ENCODE peak calls at places on chromosomes 13 and 19, in nine cellular contexts. Z is lower leg skin, S is Calu3, E is astrocyte of the spinal cord, U is upper lobe of right lung, G is osteocyte, F is PC-3, R is fibroblast of pulmonary artery, O is astrocyte. Q is an unnamed sample.

GRCh38 chr13:110853235-110853721 is 61.6 kb downstream of the ANKRD10 start:
- DNase-seq in Z (no peak), S (no peak), E (no peak), U (no peak), G (no peak), F (no peak), R (no peak), O (no peak), Q (no peak)

GRCh38 chr13:96817336-96817941 is 176.8 kb downstream of the OXGR1 start:
- DNase-seq in Z (no peak), S (no peak), E (peak), U (no peak), G (no peak), F (peak), R (peak), O (no peak), Q (no peak)

GRCh38 chr19:46030861-46031550 is 8.2 kb upstream of the PGLYRP1 start:
- DNase-seq in Z (peak), S (no peak), E (no peak), U (no peak), G (no peak), F (no peak), R (no peak), O (no peak), Q (no peak)

GRCh38 chr19:18895038-18895827 is 725 bp downstream of the CERS1 start:
- DNase-seq in Z (no peak), S (peak), E (peak), U (no peak), G (peak), F (peak), R (peak), O (no peak), Q (peak)

GRCh38 chr13:111902726-111903125 is 164.2 kb upstream of the SOX1 start:
- DNase-seq in Z (peak), S (no peak), E (no peak), U (no peak), G (peak), F (no peak), R (no peak), O (no peak), Q (no peak)

GRCh38 chr13:68358218-68358817 is 1128.2 kb upstream of the PCDH9 start:
- DNase-seq in Z (no peak), S (no peak), E (peak), U (no peak), G (no peak), F (peak), R (no peak), O (no peak), Q (no peak)

GRCh38 chr19:3479177-3479818 is 1.0 kb downstream of the SMIM24 start:
- DNase-seq in Z (no peak), S (no peak), E (no peak), U (no peak), G (no peak), F (peak), R (no peak), O (no peak), Q (no peak)

GRCh38 chr19:2462635-2463421 is 6.1 kb upstream of the LMNB2 start:
- DNase-seq in Z (peak), S (peak), E (peak), U (peak), G (peak), F (peak), R (peak), O (peak), Q (peak)

GRCh38 chr13:93766719-93767118 is 540.1 kb downstream of the GPC6 start:
- DNase-seq in Z (no peak), S (no peak), E (no peak), U (no peak), G (no peak), F (no peak), R (no peak), O (no peak), Q (no peak)

GRCh38 chr13:46759861-46760260 is 37.1 kb downstream of the ESD start:
- DNase-seq in Z (no peak), S (no peak), E (no peak), U (no peak), G (no peak), F (peak), R (peak), O (no peak), Q (no peak)

GRCh38 chr19:50969413-50969760 is at the start of gene KLK6:
- DNase-seq in Z (no peak), S (peak), E (no peak), U (no peak), G (no peak), F (peak), R (no peak), O (no peak), Q (peak)

GRCh38 chr19:6069268-6069771 is 41.0 kb downstream of the RFX2 start:
- DNase-seq in Z (peak), S (no peak), E (no peak), U (peak), G (no peak), F (no peak), R (no peak), O (no peak), Q (no peak)

GRCh38 chr19:16328824-16329482 is 4.3 kb downstream of the KLF2 start:
- DNase-seq in Z (no peak), S (no peak), E (peak), U (no peak), G (no peak), F (no peak), R (peak), O (no peak), Q (no peak)

GRCh38 chr13:91659583-91660415 is 261.4 kb downstream of the GPC5 start:
- DNase-seq in Z (no peak), S (peak), E (no peak), U (no peak), G (no peak), F (no peak), R (no peak), O (no peak), Q (no peak)

GRCh38 chr19:41859213-41859617 is 840 bp upstream of the RPS19 start:
- DNase-seq in Z (no peak), S (no peak), E (no peak), U (no peak), G (no peak), F (no peak), R (no peak), O (no peak), Q (no peak)
- TF ChIP-seq CTCF in Z (no peak), S (no peak), E (no peak), U (no peak), G (no peak), F (no peak), R (no peak), O (no peak), Q (no peak)

DNA sequence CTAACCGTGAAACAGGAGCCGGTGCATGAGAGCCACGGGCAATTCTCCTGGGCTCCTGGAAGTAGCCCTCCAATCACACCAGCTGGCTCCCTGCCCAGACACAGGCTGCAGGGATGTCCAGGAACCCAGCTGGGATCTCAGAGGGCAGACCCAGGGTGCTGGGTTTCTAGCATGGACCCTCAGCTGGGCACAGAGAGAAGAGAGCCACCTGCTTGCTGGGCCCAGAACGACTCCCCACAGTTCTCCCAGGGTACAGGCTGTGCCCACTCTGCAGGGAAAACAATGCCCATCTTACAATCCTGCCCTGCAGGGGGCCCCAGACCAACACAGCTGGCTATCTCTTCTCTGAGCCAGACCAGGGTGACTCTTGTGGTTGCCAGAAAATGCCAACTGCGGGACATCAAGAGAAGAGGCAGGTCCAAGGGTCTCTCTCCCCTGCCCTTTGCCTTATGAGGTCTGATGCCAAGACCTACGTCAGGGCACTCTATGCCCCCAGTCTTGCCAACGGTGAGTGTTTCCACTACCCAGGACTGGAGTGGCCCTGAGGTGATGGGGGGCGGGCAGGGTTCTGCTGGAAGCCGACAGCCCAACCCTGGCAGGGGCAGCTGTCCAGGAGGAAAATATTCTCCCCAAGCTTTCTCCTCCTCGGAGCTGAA is 64.6 kb downstream of the CEBPG start:
- DNase-seq in Z (no peak), S (no peak), E (peak), U (peak), G (no peak), F (peak), R (peak), O (peak), Q (no peak)
- TF ChIP-seq CTCF in Z (no peak), S (peak), E (no peak), U (no peak), G (no peak), F (peak), R (peak), O (no peak), Q (no peak)

DNA sequence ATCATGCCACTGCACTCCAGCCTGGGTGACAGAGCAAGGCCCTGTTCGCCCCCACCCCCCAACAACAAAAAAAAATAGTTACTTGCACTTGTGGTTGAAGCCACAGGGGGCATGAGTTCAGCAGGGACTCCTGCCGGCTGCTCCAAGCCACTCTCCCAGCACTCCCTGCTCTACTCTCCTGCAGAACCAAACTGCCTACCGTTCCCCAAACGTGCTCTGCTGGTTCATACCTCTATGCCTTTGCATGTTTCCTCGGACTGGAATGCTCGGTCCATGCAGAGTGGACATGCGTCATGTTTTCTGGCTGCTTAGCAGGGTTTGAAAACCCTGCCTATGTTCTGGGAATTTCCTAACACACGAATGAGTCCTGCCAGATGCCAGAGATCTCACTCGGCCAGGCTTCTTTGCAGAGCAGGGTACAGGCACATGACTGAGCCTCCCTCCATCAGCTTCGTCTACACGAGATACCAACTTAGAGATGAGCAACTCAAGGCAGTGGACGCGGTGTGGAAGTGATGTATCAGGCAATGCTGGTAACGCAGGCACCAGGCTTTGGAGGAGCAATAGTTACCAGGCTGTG is 8.5 kb upstream of the SLC25A15 start:
- DNase-seq in Z (no peak), S (no peak), E (peak), U (no peak), G (peak), F (no peak), R (peak), O (no peak), Q (no peak)
- TF ChIP-seq CTCF in Z (no peak), S (no peak), E (no peak), U (no peak), G (no peak), F (no peak), R (no peak), O (no peak), Q (no peak)

DNA sequence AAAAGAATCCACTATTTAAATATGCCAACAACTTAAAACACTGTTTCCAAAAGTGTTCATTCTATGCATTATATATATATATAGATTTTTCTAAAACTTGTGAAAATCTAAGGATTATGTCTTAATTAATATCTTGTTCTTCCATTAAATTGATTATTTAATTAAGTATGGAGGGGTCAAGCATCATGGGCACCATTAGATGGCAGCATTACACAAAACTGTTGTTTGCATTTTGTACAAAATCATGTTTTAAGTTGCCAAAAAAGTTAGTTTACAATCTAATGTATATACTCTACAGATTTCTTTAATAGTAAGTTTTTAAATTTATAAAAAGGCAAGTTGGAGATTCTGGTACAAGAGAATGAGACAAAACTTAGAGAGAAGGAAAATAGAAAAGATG is 213.2 kb upstream of the EDNRB start:
- DNase-seq in Z (no peak), S (no peak), E (no peak), U (no peak), G (no peak), F (peak), R (peak), O (no peak), Q (no peak)
- TF ChIP-seq CTCF in Z (no peak), S (no peak), E (peak), U (no peak), G (peak), F (no peak), R (peak), O (peak), Q (peak)

GRCh38 chr13:26498524-26499208 is 58.8 kb upstream of the WASF3 start:
- DNase-seq in Z (peak), S (no peak), E (peak), U (no peak), G (no peak), F (no peak), R (peak), O (peak), Q (no peak)

GRCh38 chr13:26503826-26504594 is 53.5 kb upstream of the WASF3 start:
- DNase-seq in Z (peak), S (no peak), E (no peak), U (no peak), G (no peak), F (no peak), R (no peak), O (no peak), Q (no peak)

GRCh38 chr13:26500618-26501320 is 56.7 kb upstream of the WASF3 start:
- DNase-seq in Z (peak), S (no peak), E (no peak), U (no peak), G (no peak), F (no peak), R (no peak), O (no peak), Q (no peak)

GRCh38 chr13:26499209-26499601 is 58.3 kb upstream of the WASF3 start:
- DNase-seq in Z (peak), S (peak), E (no peak), U (no peak), G (no peak), F (peak), R (no peak), O (no peak), Q (no peak)

GRCh38 chr13:26502826-26503225 is 54.7 kb upstream of the WASF3 start:
- DNase-seq in Z (no peak), S (no peak), E (peak), U (no peak), G (no peak), F (peak), R (peak), O (peak), Q (no peak)
- TF ChIP-seq CTCF in Z (no peak), S (no peak), E (no peak), U (peak), G (no peak), F (no peak), R (peak), O (peak), Q (no peak)